ENCODE peak calls at places on chromosomes 13 and 19, in nine cellular contexts. K is activated CD8-positive, alpha-beta T cell treated with anti-CD3 and anti-CD28 coated beads for 36 hours; C is psoas muscle; T is cardiac fibroblast; J is glutamatergic neuron; H is MCF 10A; B is neural progenitor cell; F is HFF-Myc; X is Calu3. V is an unnamed sample.
A peak's percentile ranks its signal among the peaks of the same experiment; 100 is the strongest.

GRCh38 chr13:113053801-113054604 is 51.6 kb upstream of the F7 start:
- DNase-seq in K (no peak), C (peak; percentile 29), T (no peak), J (peak; percentile 3), H (no peak), B (no peak), F (no peak), X (no peak), V (no peak)

GRCh38 chr13:99731747-99732146 is 230.5 kb downstream of the TM9SF2 start:
- DNase-seq in K (no peak), C (no peak), T (no peak), J (no peak), H (no peak), B (peak; percentile 49), F (no peak), X (no peak), V (no peak)

GRCh38 chr19:48481191-48481500 is 12.0 kb downstream of the CYTH2 start:
- DNase-seq in K (no peak), C (no peak), T (peak; percentile 45), J (no peak), H (no peak), B (no peak), F (no peak), X (no peak), V (peak; percentile 26)

GRCh38 chr13:76828316-76828741 is 57.9 kb downstream of the KCTD12 start:
- DNase-seq in K (peak; percentile 22), C (no peak), T (peak; percentile 40), J (no peak), H (no peak), B (no peak), F (no peak), X (no peak), V (no peak)

GRCh38 chr19:51166846-51167490 is 24.9 kb downstream of the SIGLEC7 start:
- DNase-seq in K (peak; percentile 62), C (no peak), T (no peak), J (no peak), H (no peak), B (no peak), F (no peak), X (no peak), V (no peak)

GRCh38 chr19:10748924-10749434 is 31.1 kb downstream of the DNM2 start:
- DNase-seq in K (no peak), C (no peak), T (peak; percentile 52), J (no peak), H (peak; percentile 69), B (no peak), F (no peak), X (peak; percentile 85), V (no peak)

GRCh38 chr19:33430674-33431277 is 57.3 kb downstream of the CEBPG start:
- DNase-seq in K (peak; percentile 79), C (peak; percentile 84), T (peak; percentile 73), J (peak; percentile 92), H (peak; percentile 72), B (peak; percentile 83), F (peak; percentile 36), X (peak; percentile 86), V (peak; percentile 53)

GRCh38 chr13:98489446-98490194 is 87.3 kb downstream of the STK24 start:
- DNase-seq in K (no peak), C (no peak), T (no peak), J (no peak), H (no peak), B (no peak), F (no peak), X (no peak), V (no peak)

GRCh38 chr13:112346899-112347229 is 29.3 kb upstream of the SPACA7 start:
- DNase-seq in K (no peak), C (no peak), T (no peak), J (no peak), H (no peak), B (peak; percentile 76), F (no peak), X (no peak), V (no peak)

GRCh38 chr13:45989607-45990006 is 62.9 kb downstream of the ZC3H13 start:
- DNase-seq in K (no peak), C (no peak), T (peak; percentile 83), J (no peak), H (peak; percentile 52), B (no peak), F (no peak), X (no peak), V (peak; percentile 8)

GRCh38 chr19:22882797-22883196 is 50.7 kb downstream of the ZNF723 start:
- DNase-seq in K (no peak), C (no peak), T (peak; percentile 49), J (no peak), H (peak; percentile 33), B (peak; percentile 2), F (peak; percentile 0), X (no peak), V (peak; percentile 55)

GRCh38 chr13:75904012-75904411 is 267.9 kb downstream of the LMO7 start:
- DNase-seq in K (no peak), C (no peak), T (no peak), J (no peak), H (no peak), B (no peak), F (no peak), X (no peak), V (no peak)

GRCh38 chr19:1948676-1949075 is 7.7 kb downstream of the CSNK1G2 start:
- DNase-seq in K (no peak), C (no peak), T (no peak), J (no peak), H (no peak), B (no peak), F (no peak), X (no peak), V (no peak)

GRCh38 chr19:17405250-17406038 is at the start of gene BST2:
- DNase-seq in K (peak; percentile 72), C (peak; percentile 65), T (peak; percentile 65), J (no peak), H (peak; percentile 95), B (peak; percentile 53), F (no peak), X (no peak), V (no peak)

GRCh38 chr13:110301083-110301482 is 5.9 kb downstream of the COL4A1 start:
- DNase-seq in K (no peak), C (no peak), T (no peak), J (no peak), H (no peak), B (no peak), F (no peak), X (no peak), V (no peak)

GRCh38 chr19:17327654-17328516 is 6.8 kb downstream of the ANO8 start:
- DNase-seq in K (peak; percentile 66), C (no peak), T (no peak), J (peak; percentile 87), H (no peak), B (peak; percentile 96), F (no peak), X (no peak), V (no peak)

GRCh38 chr13:111875922-111876321 is 191.0 kb upstream of the SOX1 start:
- DNase-seq in K (no peak), C (no peak), T (no peak), J (no peak), H (no peak), B (no peak), F (no peak), X (no peak), V (no peak)

GRCh38 chr19:29785360-29785759 is 26.4 kb upstream of the CCNE1 start:
- DNase-seq in K (no peak), C (no peak), T (no peak), J (no peak), H (no peak), B (no peak), F (no peak), X (no peak), V (no peak)

GRCh38 chr19:29784598-29785223 is 27.1 kb upstream of the CCNE1 start:
- DNase-seq in K (no peak), C (no peak), T (no peak), J (no peak), H (no peak), B (no peak), F (no peak), X (no peak), V (no peak)

GRCh38 chr19:29789007-29789406 is 22.8 kb upstream of the CCNE1 start:
- DNase-seq in K (no peak), C (no peak), T (no peak), J (no peak), H (no peak), B (no peak), F (no peak), X (no peak), V (no peak)

GRCh38 chr19:29783627-29784190 is 28.1 kb upstream of the CCNE1 start:
- DNase-seq in K (no peak), C (no peak), T (no peak), J (no peak), H (no peak), B (no peak), F (no peak), X (no peak), V (no peak)

GRCh38 chr19:29785955-29786589 is 25.7 kb upstream of the CCNE1 start:
- DNase-seq in K (peak; percentile 35), C (no peak), T (no peak), J (no peak), H (no peak), B (no peak), F (no peak), X (peak; percentile 24), V (no peak)
- TF ChIP-seq CTCF in K (no peak), C (no peak), T (peak; percentile 14), J (no peak), H (no peak), B (peak; percentile 24), F (peak; percentile 39), X (no peak), V (peak; percentile 40)

GRCh38 chr19:362154-362553 is 17.6 kb upstream of the MIER2 start:
- DNase-seq in K (no peak), C (no peak), T (no peak), J (no peak), H (no peak), B (no peak), F (no peak), X (no peak), V (no peak)
- TF ChIP-seq CTCF in K (no peak), C (no peak), T (no peak), J (no peak), H (no peak), B (no peak), F (no peak), X (no peak), V (no peak)

DNA sequence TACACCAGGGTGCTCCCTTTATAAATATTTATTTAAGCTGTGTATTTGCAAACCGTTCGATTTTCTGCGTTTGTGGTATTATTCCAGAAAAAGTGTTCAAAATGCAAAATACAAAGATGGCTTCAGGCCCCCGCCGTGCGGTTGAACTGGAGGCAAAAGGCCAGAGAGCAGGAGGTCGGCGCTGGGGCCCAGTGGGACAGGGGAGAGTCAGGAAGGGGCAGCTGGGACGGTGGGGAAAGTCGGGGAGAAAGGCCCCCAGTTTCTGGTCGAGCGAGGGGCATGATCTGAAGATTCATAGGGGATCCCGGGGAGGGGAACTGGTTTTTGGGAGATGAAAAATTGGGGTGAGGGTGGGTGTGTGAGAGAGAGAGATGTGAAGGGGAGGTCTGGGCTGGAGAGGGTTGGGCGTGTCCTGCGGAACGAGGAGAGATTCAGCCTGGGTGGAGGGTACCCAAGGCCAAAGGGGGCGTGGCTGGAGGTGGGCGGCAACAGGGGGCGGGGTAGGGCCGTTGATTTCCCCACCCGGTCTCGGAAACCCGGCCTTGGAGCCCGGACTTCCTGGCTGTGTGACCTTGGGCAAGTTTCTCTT is 678 bp downstream of the ISOC2 start:
- DNase-seq in K (peak; percentile 71), C (peak; percentile 91), T (peak; percentile 83), J (peak; percentile 77), H (peak; percentile 74), B (peak; percentile 93), F (no peak), X (peak; percentile 66), V (peak; percentile 48)
- TF ChIP-seq CTCF in K (no peak), C (no peak), T (no peak), J (no peak), H (no peak), B (no peak), F (no peak), X (no peak), V (no peak)

GRCh38 chr13:91308299-91308698 is 39.2 kb upstream of the MIR17HG start:
- DNase-seq in K (no peak), C (no peak), T (no peak), J (no peak), H (peak; percentile 24), B (peak; percentile 31), F (no peak), X (no peak), V (no peak)
- TF ChIP-seq CTCF in K (peak; percentile 7), C (no peak), T (no peak), J (no peak), H (peak; percentile 19), B (peak; percentile 51), F (no peak), X (no peak), V (no peak)

V was measured in HFFc6.